ENCODE peak calls at places on chromosomes 5 and 9, in nine cellular contexts. Q is left ventricle myocardium inferior; M is heart left ventricle; U is CD4-positive, alpha-beta T cell; N is psoas muscle; C is suprapubic skin; B is Caco-2; R is cardiac muscle cell; V is effector memory CD4-positive, alpha-beta T cell. W is an unnamed sample. For H3K9me3, the result is how much of the 10 kb centered on the place peaks cover.

GRCh38 chr9:122016309-122016708 is 76.8 kb downstream of the TTLL11 start:
- DNase-seq in N (no peak), M (no peak), B (no peak), R (no peak), V (no peak), U (no peak), C (no peak), Q (no peak), W (no peak)

GRCh38 chr5:74272019-74272775 is 368.3 kb downstream of the ENC1 start:
- DNase-seq in B (peak), U (no peak), N (no peak), R (no peak), Q (no peak), V (no peak), M (no peak), C (no peak), W (no peak)

GRCh38 chr5:78328585-78329173 is 31.7 kb upstream of the SCAMP1 start:
- DNase-seq in N (no peak), R (no peak), M (no peak), C (no peak), B (no peak), U (no peak), Q (no peak), V (no peak), W (no peak)

GRCh38 chr5:96809898-96810297 is 2.2 kb upstream of the ERAP1 start:
- DNase-seq in M (peak), R (no peak), V (no peak), Q (no peak), C (no peak), U (peak), B (no peak), N (no peak), W (no peak)

GRCh38 chr9:133759146-133759900 is 21.2 kb upstream of the SARDH start:
- DNase-seq in V (no peak), R (peak), B (no peak), M (peak), C (no peak), Q (peak), U (no peak), N (peak), W (no peak)

GRCh38 chr9:11931109-11931508 is 762.1 kb upstream of the TYRP1 start:
- DNase-seq in R (no peak), M (no peak), U (no peak), Q (no peak), C (no peak), B (no peak), N (no peak), V (no peak), W (no peak)

GRCh38 chr5:73158313-73158712 is 14.7 kb upstream of the TMEM174 start:
- DNase-seq in N (no peak), R (no peak), M (no peak), Q (no peak), C (no peak), V (no peak), U (no peak), B (no peak), W (no peak)

GRCh38 chr9:20043035-20043434 is 254.2 kb upstream of the SLC24A2 start:
- DNase-seq in Q (no peak), C (no peak), N (no peak), U (no peak), V (no peak), R (no peak), M (no peak), B (no peak), W (no peak)

GRCh38 chr9:95382433-95382832 is 64.9 kb upstream of the FANCC start:
- DNase-seq in M (no peak), Q (no peak), V (no peak), N (no peak), U (no peak), C (no peak), R (no peak), B (no peak), W (no peak)

GRCh38 chr9:114742947-114743346 is 61.0 kb upstream of the TEX48 start:
- DNase-seq in U (no peak), Q (no peak), M (no peak), B (no peak), C (no peak), V (no peak), N (no peak), R (no peak), W (no peak)

GRCh38 chr5:128613111-128613510 is 75.1 kb upstream of the FBN2 start:
- DNase-seq in N (no peak), M (no peak), B (no peak), U (no peak), C (no peak), Q (no peak), V (no peak), R (no peak), W (no peak)

GRCh38 chr5:537098-537497 is 12.8 kb upstream of the SLC9A3 start:
- DNase-seq in V (no peak), N (peak), Q (no peak), C (peak), B (no peak), U (no peak), M (peak), R (no peak), W (peak)

GRCh38 chr9:5843450-5844249 is 10.7 kb upstream of the ERMP1 start:
- DNase-seq in N (no peak), M (no peak), R (no peak), V (no peak), C (no peak), B (peak), U (no peak), Q (no peak), W (no peak)

GRCh38 chr5:10854526-10855277 is 93.7 kb upstream of the DAP start:
- DNase-seq in Q (no peak), R (no peak), C (no peak), N (no peak), V (no peak), M (no peak), U (no peak), B (no peak), W (no peak)

GRCh38 chr5:102865171-102865509 is 110.0 kb downstream of the PAM start:
- DNase-seq in N (no peak), C (no peak), Q (no peak), V (no peak), R (peak), M (no peak), U (no peak), B (no peak), W (no peak)

GRCh38 chr5:5719292-5719691 is 296.8 kb downstream of the ICE1 start:
- DNase-seq in U (no peak), C (no peak), N (no peak), V (no peak), B (no peak), Q (no peak), R (peak), M (no peak), W (no peak)

GRCh38 chr5:67996596-67996995 is 219.0 kb upstream of the PIK3R1 start:
- DNase-seq in N (no peak), M (no peak), R (no peak), B (no peak), C (no peak), V (no peak), U (no peak), Q (no peak), W (no peak)

GRCh38 chr5:147169399-147169798 is 65.4 kb upstream of the STK32A start:
- DNase-seq in U (no peak), C (no peak), M (no peak), R (no peak), N (no peak), B (no peak), Q (no peak), V (no peak), W (no peak)

GRCh38 chr5:100856462-100856861 is 46.6 kb downstream of the ST8SIA4 start:
- DNase-seq in M (no peak), U (no peak), V (no peak), C (no peak), Q (no peak), N (no peak), R (peak), B (no peak), W (no peak)

GRCh38 chr9:20312732-20313131 is 309.6 kb downstream of the MLLT3 start:
- DNase-seq in R (no peak), U (no peak), Q (no peak), M (no peak), B (no peak), N (no peak), V (no peak), C (no peak), W (no peak)

GRCh38 chr5:175494271-175495183 is 16.2 kb downstream of the SFXN1 start:
- DNase-seq in R (no peak), V (no peak), Q (no peak), U (no peak), M (no peak), B (no peak), N (no peak), C (no peak), W (no peak)

GRCh38 chr5:165137701-165138100 is 1632.3 kb downstream of the MAT2B start:
- DNase-seq in M (no peak), Q (no peak), U (no peak), C (no peak), V (no peak), N (no peak), B (no peak), R (no peak), W (no peak)

GRCh38 chr9:98330831-98331230 is 75.4 kb upstream of the TBC1D2 start:
- DNase-seq in C (no peak), V (no peak), N (no peak), R (no peak), B (no peak), M (no peak), U (no peak), Q (no peak), W (no peak)

GRCh38 chr9:76162751-76163500 is 231.3 kb downstream of the RFK start:
- DNase-seq in C (no peak), N (peak), B (no peak), M (peak), U (no peak), R (peak), Q (no peak), V (no peak), W (no peak)

GRCh38 chr9:121984726-121985402 is 108.2 kb downstream of the TTLL11 start:
- DNase-seq in R (no peak), M (no peak), B (no peak), U (no peak), N (peak), C (no peak), V (no peak), Q (no peak), W (no peak)

GRCh38 chr5:141127305-141127704 is 5.7 kb downstream of the PCDHB4 start:
- DNase-seq in C (no peak), N (no peak), B (no peak), U (no peak), M (no peak), R (no peak), V (no peak), Q (no peak), W (no peak)
- H3K9me3 ChIP-seq in C (under half), N (under half), B (under half), U (under half), M (under half), R (under half), V (under half), Q (half or more), W (under half)

GRCh38 chr9:137969685-137970084 is 92.1 kb downstream of the CACNA1B start:
- DNase-seq in C (no peak), B (no peak), Q (no peak), R (no peak), M (no peak), N (no peak), V (no peak), U (no peak), W (no peak)
- H3K9me3 ChIP-seq in C (under half), B (under half), Q (under half), R (under half), M (under half), N (under half), V (under half), U (under half), W (under half)

DNA sequence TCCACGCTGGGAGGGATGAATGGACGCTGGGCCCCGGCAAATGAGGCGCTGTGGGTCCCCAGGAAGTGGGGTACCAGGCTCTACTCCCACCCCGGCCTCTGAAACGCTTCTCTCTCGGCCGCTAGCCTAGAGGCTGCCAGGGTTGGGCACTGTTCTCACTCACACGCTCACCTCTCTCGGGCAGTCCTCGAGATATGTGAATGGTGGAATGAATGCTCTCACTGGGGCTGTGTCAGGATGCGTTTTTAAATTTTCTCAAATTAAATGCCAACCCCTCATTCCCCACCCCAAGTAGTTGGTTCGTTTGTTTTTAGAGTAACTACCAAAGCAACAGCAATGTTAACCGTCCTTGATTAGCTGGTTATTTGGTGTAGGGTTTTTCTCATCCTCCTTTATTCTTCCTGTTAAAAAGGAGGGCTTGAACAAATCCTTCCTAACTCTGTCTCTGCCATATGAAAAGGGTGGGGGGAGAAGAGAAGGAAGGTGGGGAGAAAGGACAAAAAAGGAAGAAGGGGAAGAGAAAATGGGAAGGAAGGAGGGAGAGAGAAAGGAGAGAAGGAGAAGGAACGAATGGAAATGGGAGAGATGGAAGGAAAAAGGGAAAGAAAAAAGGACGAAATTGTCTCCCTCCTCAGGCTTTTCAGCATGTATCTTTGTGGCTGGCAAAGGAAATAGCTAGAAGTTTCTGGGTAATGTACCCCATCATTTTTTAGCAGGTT is 1.4 kb upstream of the EBF1 start:
- DNase-seq in V (no peak), C (no peak), M (no peak), R (no peak), Q (no peak), U (no peak), B (no peak), N (no peak), W (no peak)
- H3K9me3 ChIP-seq in V (under half), C (under half), M (under half), R (under half), Q (under half), U (under half), B (under half), N (under half), W (under half)

GRCh38 chr5:2492476-2492875 is 259.0 kb downstream of the IRX2 start:
- DNase-seq in Q (no peak), N (no peak), U (no peak), M (no peak), B (no peak), V (no peak), R (no peak), C (no peak), W (no peak)
- H3K9me3 ChIP-seq in Q (under half), N (under half), U (under half), M (under half), B (under half), V (under half), R (under half), C (under half), W (under half)

GRCh38 chr9:111405701-111406100 is 75.7 kb upstream of the OR2K2 start:
- DNase-seq in U (no peak), Q (no peak), V (no peak), C (no peak), R (no peak), N (no peak), B (no peak), M (no peak), W (no peak)

GRCh38 chr9:111399772-111400563 is 69.9 kb upstream of the OR2K2 start:
- DNase-seq in C (no peak), V (no peak), U (no peak), M (no peak), R (no peak), B (peak), Q (no peak), N (no peak), W (no peak)

GRCh38 chr9:111399211-111399739 is 69.3 kb upstream of the OR2K2 start:
- DNase-seq in B (no peak), U (no peak), Q (no peak), C (no peak), N (no peak), V (no peak), R (no peak), M (no peak), W (no peak)

GRCh38 chr9:111400564-111400898 is 70.5 kb upstream of the OR2K2 start:
- DNase-seq in V (no peak), M (no peak), Q (no peak), N (no peak), B (no peak), C (no peak), R (no peak), U (no peak), W (no peak)
- H3K9me3 ChIP-seq in V (under half), M (under half), Q (under half), N (under half), B (under half), C (under half), R (under half), U (under half), W (under half)

GRCh38 chr5:2892601-2893000 is 141.1 kb upstream of the IRX2 start:
- DNase-seq in N (no peak), C (no peak), R (no peak), Q (no peak), V (no peak), B (no peak), M (no peak), U (no peak), W (no peak)
- H3K9me3 ChIP-seq in N (under half), C (under half), R (under half), Q (under half), V (under half), B (under half), M (under half), U (under half), W (under half)

W was measured in T-helper 17 cell.